ENCODE peak calls at places on chromosomes 2 and 18, in six cellular contexts. C is HFF-Myc, J is EH, G is head of caudate nucleus, Q is AG04450, A is A172. E is an unnamed sample.

GRCh38 chr2:96800061-96800761 is 15.9 kb upstream of the CNNM3 start:
- DNase-seq in J (no peak), G (no peak), Q (no peak), C (no peak), A (no peak), E (no peak)

GRCh38 chr2:74991977-74992376 is 33.5 kb downstream of the POLE4 start:
- DNase-seq in G (no peak), J (peak; percentile 67), A (no peak), Q (no peak), C (peak; percentile 72), E (no peak)

GRCh38 chr18:79454034-79454735 is 58.5 kb downstream of the NFATC1 start:
- DNase-seq in A (peak; percentile 46), Q (no peak), G (no peak), J (peak; percentile 38), C (peak; percentile 22), E (no peak)

GRCh38 chr2:237731663-237732062 is 66.9 kb upstream of the RBM44 start:
- DNase-seq in G (no peak), C (peak; percentile 52), J (peak; percentile 86), A (peak; percentile 82), Q (no peak), E (no peak)

GRCh38 chr2:27025861-27026851 is 6.6 kb upstream of the TMEM214 start:
- DNase-seq in G (no peak), Q (no peak), C (no peak), J (no peak), A (no peak), E (no peak)

GRCh38 chr2:168961450-168962229 is 60.5 kb downstream of the G6PC2 start:
- DNase-seq in Q (peak; percentile 46), A (peak; percentile 72), G (peak; percentile 59), C (peak; percentile 61), J (peak; percentile 74), E (no peak)

GRCh38 chr2:11829947-11830707 is 83.7 kb downstream of the LPIN1 start:
- DNase-seq in C (peak; percentile 98), J (peak; percentile 97), G (peak; percentile 77), Q (peak; percentile 89), A (peak; percentile 98), E (no peak)

GRCh38 chr2:218313356-218313755 is 21.1 kb upstream of the TMBIM1 start:
- DNase-seq in A (no peak), J (no peak), G (no peak), C (no peak), Q (no peak), E (no peak)

GRCh38 chr2:157181234-157181633 is 76.3 kb upstream of the GALNT5 start:
- DNase-seq in C (no peak), A (no peak), G (no peak), J (no peak), Q (no peak), E (no peak)

GRCh38 chr18:46319793-46320192 is 215.6 kb downstream of the HAUS1 start:
- DNase-seq in Q (no peak), A (no peak), G (no peak), J (peak; percentile 21), C (no peak), E (no peak)

GRCh38 chr2:72104821-72105588 is 42.7 kb downstream of the CYP26B1 start:
- DNase-seq in G (no peak), J (no peak), C (no peak), A (no peak), Q (no peak), E (no peak)

GRCh38 chr18:36186461-36187137 is 698 bp upstream of the MOCOS start:
- DNase-seq in A (peak; percentile 40), C (no peak), Q (no peak), G (no peak), J (peak; percentile 46), E (peak; percentile 91)

GRCh38 chr2:145199052-145199451 is 679.1 kb upstream of the ZEB2 start:
- DNase-seq in J (no peak), C (no peak), G (peak; percentile 22), Q (no peak), A (no peak), E (peak; percentile 64)

GRCh38 chr2:164903944-164904343 is 51.4 kb downstream of the SLC38A11 start:
- DNase-seq in C (no peak), G (peak; percentile 2), J (peak; percentile 21), A (peak; percentile 44), Q (no peak), E (no peak)

GRCh38 chr2:178320011-178320410 is 125.7 kb downstream of the OSBPL6 start:
- DNase-seq in C (no peak), G (no peak), A (no peak), J (no peak), Q (no peak), E (no peak)

GRCh38 chr18:47731276-47731675 is 199.2 kb downstream of the SMAD2 start:
- DNase-seq in J (no peak), A (no peak), Q (no peak), G (no peak), C (no peak), E (no peak)

GRCh38 chr2:105329197-105329554 is 359 bp downstream of the TGFBRAP1 start:
- DNase-seq in C (no peak), J (peak; percentile 5), A (no peak), Q (no peak), G (no peak), E (no peak)

GRCh38 chr2:30300456-30301221 is 69.3 kb downstream of the LBH start:
- DNase-seq in C (no peak), J (peak; percentile 93), G (no peak), A (peak; percentile 80), Q (peak; percentile 96), E (no peak)

GRCh38 chr2:191580581-191580980 is 97.4 kb upstream of the NABP1 start:
- DNase-seq in J (no peak), G (no peak), A (no peak), Q (no peak), C (no peak), E (no peak)

GRCh38 chr2:230932556-230933511 is 7.8 kb upstream of the GPR55 start:
- DNase-seq in A (no peak), G (no peak), Q (no peak), J (peak; percentile 42), C (no peak), E (peak; percentile 66)

GRCh38 chr2:38991899-38992298 is 102.2 kb downstream of the ARHGEF33 start:
- DNase-seq in A (no peak), C (no peak), G (no peak), Q (no peak), J (no peak), E (no peak)

GRCh38 chr2:24745825-24746224 is 47.4 kb downstream of the PTRHD1 start:
- DNase-seq in C (no peak), A (no peak), J (no peak), G (no peak), Q (no peak), E (no peak)

GRCh38 chr2:96423281-96423680 is 81.9 kb downstream of the NEURL3 start:
- DNase-seq in Q (no peak), A (no peak), G (no peak), J (no peak), C (no peak), E (no peak)